ENCODE peak calls at places on chromosomes 4 and X, in ten cellular contexts. N, H, E, D, W, A, K, F, Z and V are unnamed samples.

GRCh38 chr4:17284323-17285175 is 227.3 kb downstream of the QDPR start:
- DNase-seq in N (no peak), F (no peak), K (no peak), H (no peak), A (no peak), W (no peak), E (no peak), Z (no peak), D (no peak), V (no peak)

GRCh38 chrX:40468033-40468979 is 112.5 kb upstream of the ATP6AP2 start:
- DNase-seq in F (peak; percentile 86), K (no peak), D (no peak), H (no peak), Z (peak; percentile 63), E (peak; percentile 66), A (no peak), N (peak; percentile 42), W (peak; percentile 17), V (peak; percentile 18)

GRCh38 chr4:143389543-143390195 is 53.0 kb downstream of the GAB1 start:
- DNase-seq in Z (no peak), A (no peak), N (no peak), H (no peak), K (no peak), F (peak; percentile 72), W (no peak), E (no peak), D (no peak), V (no peak)

GRCh38 chr4:5378002-5378401 is 326.7 kb downstream of the STK32B start:
- DNase-seq in F (peak; percentile 34), E (peak; percentile 43), N (no peak), D (no peak), Z (no peak), H (no peak), W (no peak), A (no peak), K (no peak), V (no peak)

GRCh38 chrX:56564182-56564885 is 907 bp downstream of the UBQLN2 start:
- DNase-seq in K (peak; percentile 74), E (peak; percentile 18), H (peak; percentile 36), W (no peak), N (no peak), D (no peak), A (no peak), F (peak; percentile 2), Z (no peak), V (no peak)

GRCh38 chr4:987689-988513 is 1.1 kb downstream of the IDUA start:
- DNase-seq in Z (no peak), N (no peak), E (no peak), W (no peak), F (no peak), A (no peak), K (no peak), H (no peak), D (no peak), V (no peak)

GRCh38 chr4:86181585-86181984 is 178.3 kb downstream of the MAPK10 start:
- DNase-seq in E (peak; percentile 59), Z (no peak), W (no peak), F (no peak), K (no peak), N (no peak), H (no peak), D (no peak), A (no peak), V (no peak)

GRCh38 chrX:70033348-70033747 is 16.4 kb downstream of the AWAT2 start:
- DNase-seq in W (no peak), H (no peak), K (peak; percentile 59), Z (no peak), D (peak; percentile 29), A (no peak), F (peak; percentile 3), E (peak; percentile 40), N (no peak), V (peak; percentile 23)

GRCh38 chrX:68146054-68146453 is 287.2 kb downstream of the OPHN1 start:
- DNase-seq in Z (no peak), F (peak; percentile 39), D (no peak), N (no peak), W (no peak), K (no peak), A (no peak), H (no peak), E (peak; percentile 56), V (no peak)

DNA sequence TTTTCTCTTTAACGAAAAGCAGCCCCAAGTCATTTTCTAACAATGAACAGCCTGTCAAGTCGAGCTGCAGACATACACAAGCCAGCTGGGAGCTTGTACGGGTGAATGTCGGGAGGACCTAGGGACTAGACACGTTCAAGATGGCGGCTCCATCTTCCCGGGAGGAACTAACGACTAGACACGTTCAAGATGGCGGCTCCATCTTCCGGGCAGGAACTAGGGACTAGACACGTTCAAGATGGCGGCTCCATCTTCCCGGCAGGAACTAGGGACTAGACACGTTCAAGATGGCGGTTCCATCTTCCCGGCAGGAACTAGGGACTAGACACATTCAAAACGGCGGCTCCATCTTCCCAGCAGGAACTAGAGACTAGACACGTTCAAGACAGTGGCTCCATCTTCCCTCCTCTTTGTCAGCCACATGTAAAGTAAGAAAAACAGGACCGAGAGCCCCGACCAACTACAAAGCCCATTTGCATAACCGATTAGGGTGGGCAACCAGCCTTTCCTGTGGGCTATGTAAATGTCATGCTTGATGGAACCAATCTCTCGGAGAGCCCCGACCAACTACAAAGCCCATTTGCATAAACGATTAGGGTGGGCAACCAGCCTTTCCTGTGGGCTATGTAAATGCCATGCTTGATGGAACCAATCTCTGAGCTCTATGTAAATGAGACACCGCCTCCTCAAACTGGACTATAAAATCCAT is 175.5 kb downstream of the DHRSX start:
- DNase-seq in E (no peak), D (peak; percentile 66), N (peak; percentile 32), F (no peak), K (peak; percentile 92), W (peak; percentile 38), A (peak; percentile 91), Z (peak; percentile 94), H (peak; percentile 87), V (no peak)
- TF ChIP-seq POLR2A in E (no peak), D (no peak), N (no peak), F (no peak), K (no peak), W (no peak), A (no peak), Z (no peak), H (no peak), V (no peak)

GRCh38 chr4:176193898-176194297 is 1.5 kb downstream of the SPATA4 start:
- DNase-seq in H (no peak), Z (no peak), D (no peak), W (no peak), F (no peak), N (no peak), A (no peak), K (no peak), E (peak; percentile 20), V (no peak)

GRCh38 chr4:176191974-176192373 is 3.4 kb downstream of the SPATA4 start:
- DNase-seq in A (no peak), Z (no peak), F (no peak), H (no peak), K (no peak), D (no peak), W (no peak), N (no peak), E (peak; percentile 29), V (no peak)

GRCh38 chr4:176193126-176193525 is 2.3 kb downstream of the SPATA4 start:
- DNase-seq in E (no peak), F (no peak), A (no peak), H (no peak), N (no peak), D (no peak), K (no peak), W (no peak), Z (no peak), V (no peak)

GRCh38 chr4:176198316-176198903 is 3.0 kb upstream of the SPATA4 start:
- DNase-seq in F (no peak), A (no peak), Z (no peak), D (no peak), H (no peak), N (no peak), E (no peak), W (no peak), K (no peak), V (no peak)

GRCh38 chr4:176195184-176195978 is at the start of gene SPATA4:
- DNase-seq in H (peak; percentile 95), D (peak; percentile 95), F (peak; percentile 65), N (peak; percentile 96), Z (peak; percentile 93), K (peak; percentile 99), E (peak; percentile 90), A (peak; percentile 98), W (peak; percentile 88), V (peak; percentile 64)
- TF ChIP-seq POLR2A in H (no peak), D (peak; percentile 45), F (no peak), N (peak; percentile 75), Z (peak; percentile 23), K (no peak), E (peak; percentile 46), A (no peak), W (peak; percentile 45), V (peak; percentile 64)

DNA sequence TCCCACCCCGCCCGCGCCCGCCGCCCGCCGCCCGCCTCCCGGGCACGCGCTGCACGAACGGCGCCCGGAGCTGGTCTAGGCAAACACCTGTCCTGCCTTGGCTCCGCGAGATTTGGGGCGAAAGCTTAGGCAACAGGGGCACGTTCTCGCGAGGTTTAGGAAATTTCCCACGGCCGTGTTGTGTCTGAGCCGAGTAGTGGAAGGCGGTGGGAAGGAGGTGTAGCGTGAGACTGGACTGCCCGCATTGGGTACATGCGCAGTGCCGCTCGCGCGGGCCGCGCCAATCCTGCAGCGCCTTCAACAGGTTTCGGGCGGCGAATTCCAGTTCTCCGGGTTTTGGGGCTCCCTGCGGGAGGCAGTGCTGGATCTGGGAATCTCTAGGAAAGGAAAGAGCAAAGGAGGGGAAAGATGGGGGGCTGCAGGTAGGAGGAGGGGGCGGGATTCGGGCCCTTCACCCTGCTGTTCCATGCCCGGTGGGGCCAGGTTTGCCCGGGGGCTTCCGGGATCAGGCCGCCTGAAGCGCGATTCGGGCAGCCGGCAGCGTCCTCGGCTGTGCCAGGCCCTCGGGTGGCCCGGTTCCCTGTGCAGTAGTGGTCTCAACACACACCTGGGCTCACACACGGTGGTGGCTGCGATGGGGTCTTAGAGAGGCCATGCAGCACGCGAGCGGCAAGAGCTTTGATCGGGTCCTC is 1.2 kb upstream of the RBPJ start:
- DNase-seq in A (peak; percentile 99), Z (peak; percentile 99), N (peak; percentile 97), D (peak; percentile 98), E (peak; percentile 99), K (peak; percentile 98), H (peak; percentile 98), F (peak; percentile 98), W (peak; percentile 97), V (peak; percentile 81)
- TF ChIP-seq POLR2A in A (no peak), Z (peak; percentile 50), N (peak; percentile 29), D (peak; percentile 18), E (no peak), K (no peak), H (peak; percentile 40), F (peak; percentile 44), W (peak; percentile 83), V (no peak)

DNA sequence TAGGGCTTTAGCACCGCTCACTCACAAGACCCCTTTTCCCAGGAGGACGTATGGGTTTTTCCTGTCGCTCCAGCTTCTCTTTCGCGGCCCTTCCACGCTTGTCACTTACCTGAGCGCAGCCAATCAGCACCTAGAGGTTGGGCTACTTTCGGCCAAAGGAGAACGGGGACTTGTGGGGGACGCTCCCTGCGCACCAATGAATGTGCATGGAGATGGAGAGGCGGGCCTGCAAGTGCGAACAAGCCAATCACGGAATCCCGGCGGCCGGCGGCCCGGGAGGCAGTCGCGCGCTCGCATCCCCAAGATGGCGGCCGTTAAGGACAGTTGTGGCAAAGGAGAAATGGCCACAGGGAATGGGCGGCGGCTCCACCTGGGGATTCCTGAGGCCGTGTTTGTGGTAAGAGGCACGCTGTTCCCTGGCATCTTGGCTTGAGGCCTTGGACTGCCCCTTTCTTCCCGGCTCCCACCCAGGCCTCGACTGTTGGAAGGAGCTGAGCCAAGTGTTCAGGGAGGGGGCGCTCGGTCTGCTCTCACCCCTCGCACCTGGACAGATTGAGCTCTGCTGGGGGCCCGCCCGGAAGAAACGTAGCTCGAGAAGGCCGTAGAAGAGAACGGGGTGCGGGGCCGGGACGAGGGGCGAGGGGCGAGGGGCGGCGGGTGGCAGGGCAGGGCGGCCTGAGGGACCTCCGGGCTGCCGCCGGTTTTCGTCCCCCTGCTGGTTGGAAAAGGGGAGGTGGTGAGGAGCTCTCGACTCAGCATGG is at the start of gene VBP1:
- DNase-seq in W (peak; percentile 70), K (peak; percentile 96), F (peak; percentile 92), H (peak; percentile 90), A (peak; percentile 97), D (peak; percentile 91), E (peak; percentile 98), N (peak; percentile 92), Z (peak; percentile 94), V (peak; percentile 82)
- TF ChIP-seq POLR2A in W (no peak), K (no peak), F (peak; percentile 70), H (peak; percentile 41), A (no peak), D (no peak), E (peak; percentile 66), N (no peak), Z (peak; percentile 44), V (peak; percentile 62)